ENCODE peak calls at places on chromosomes 4 and X, in five cellular contexts. L is T-helper 1 cell, O is HCEC 1CT, U is H4, I is colonic mucosa. H is an unnamed sample.

GRCh38 chrX:48940404-48940955 is 16.9 kb downstream of the OTUD5 start:
- DNase-seq in U (no peak), O (no peak), L (no peak), I (no peak), H (no peak)

GRCh38 chrX:23659339-23659738 is 8.0 kb upstream of the PRDX4 start:
- DNase-seq in L (no peak), O (no peak), I (no peak), U (no peak), H (no peak)

GRCh38 chr4:125728568-125728967 is 413.8 kb downstream of the FAT4 start:
- DNase-seq in I (no peak), O (peak; percentile 90), L (no peak), U (peak; percentile 81), H (no peak)

GRCh38 chr4:152106781-152107321 is 346.0 kb upstream of the GATB start:
- DNase-seq in I (no peak), L (no peak), O (peak; percentile 23), U (no peak), H (no peak)

GRCh38 chr4:170111100-170111499 is 21.3 kb upstream of the AADAT start:
- DNase-seq in L (no peak), O (no peak), U (no peak), I (no peak), H (no peak)

GRCh38 chrX:4110964-4111363 is 397.5 kb upstream of the PRKX start:
- DNase-seq in L (no peak), O (no peak), I (no peak), U (peak; percentile 3), H (no peak)

GRCh38 chr4:181939199-181939945 is 303.8 kb upstream of the TENM3 start:
- DNase-seq in U (no peak), I (no peak), O (no peak), L (no peak), H (no peak)

GRCh38 chr4:165381821-165382373 is 3.1 kb downstream of the CPE start:
- DNase-seq in U (no peak), L (no peak), O (no peak), I (no peak), H (no peak)

GRCh38 chrX:106039920-106040319 is 1.4 kb upstream of the SERPINA7 start:
- DNase-seq in I (peak; percentile 19), U (peak; percentile 14), L (no peak), O (no peak), H (peak; percentile 52)

GRCh38 chr4:105624530-105624929 is 72.1 kb downstream of the ARHGEF38 start:
- DNase-seq in L (no peak), I (peak; percentile 27), U (peak; percentile 53), O (peak; percentile 63), H (no peak)

GRCh38 chr4:142222127-142222526 is 585.7 kb downstream of the IL15 start:
- DNase-seq in L (no peak), O (no peak), I (no peak), U (no peak), H (no peak)

GRCh38 chr4:163901305-163901704 is 406.8 kb downstream of the TMA16 start:
- DNase-seq in I (no peak), L (no peak), U (no peak), O (no peak), H (no peak)

GRCh38 chr4:183405371-183405770 is 39.1 kb upstream of the CDKN2AIP start:
- DNase-seq in I (no peak), L (no peak), U (no peak), O (no peak), H (no peak)

GRCh38 chrX:148412006-148412405 is 88.4 kb upstream of the AFF2 start:
- DNase-seq in L (no peak), I (no peak), U (no peak), O (no peak), H (no peak)

GRCh38 chr4:107774681-107775080 is 50.1 kb upstream of the SGMS2 start:
- DNase-seq in U (no peak), L (no peak), I (no peak), O (no peak), H (no peak)

GRCh38 chr4:182015893-182016292 is 227.3 kb upstream of the TENM3 start:
- DNase-seq in U (peak; percentile 13), L (no peak), I (no peak), O (no peak), H (no peak)

GRCh38 chr4:8792491-8792890 is 79.1 kb downstream of the HMX1 start:
- DNase-seq in I (no peak), L (no peak), O (no peak), U (no peak), H (no peak)

GRCh38 chr4:23171971-23172370 is 479.2 kb downstream of the GBA3 start:
- DNase-seq in L (no peak), U (peak; percentile 24), I (no peak), O (no peak), H (no peak)

GRCh38 chr4:158068063-158068462 is 104.8 kb downstream of the GASK1B start:
- DNase-seq in L (no peak), U (no peak), I (no peak), O (no peak), H (no peak)

GRCh38 chrX:9677098-9677739 is 88.4 kb downstream of the GPR143 start:
- DNase-seq in L (no peak), O (no peak), I (peak; percentile 70), U (no peak), H (no peak)

GRCh38 chrX:73851014-73852009 is 288.3 kb downstream of the CHIC1 start:
- DNase-seq in I (peak; percentile 88), U (no peak), L (no peak), O (no peak), H (peak; percentile 33)

GRCh38 chrX:108018659-108019381 is 26.0 kb upstream of the VSIG1 start:
- DNase-seq in O (no peak), L (peak; percentile 31), U (no peak), I (no peak), H (no peak)

GRCh38 chr4:39120418-39120817 is 58.4 kb downstream of the KLHL5 start:
- DNase-seq in I (no peak), O (no peak), L (no peak), U (no peak), H (no peak)

GRCh38 chrX:96182366-96182765 is 502.3 kb upstream of the DIAPH2 start:
- DNase-seq in U (peak; percentile 61), O (peak; percentile 1), L (no peak), I (peak; percentile 19), H (peak; percentile 13)

GRCh38 chrX:114930227-114930626 is 87.2 kb downstream of the IL13RA2 start:
- DNase-seq in I (no peak), L (no peak), U (no peak), O (no peak), H (no peak)

GRCh38 chr4:138893991-138894390 is 121.6 kb upstream of the NOCT start:
- DNase-seq in U (no peak), L (no peak), O (no peak), I (no peak), H (no peak)

GRCh38 chrX:10103023-10103422 is 53.8 kb upstream of the CLCN4 start:
- DNase-seq in I (no peak), U (no peak), L (no peak), O (no peak), H (no peak)

GRCh38 chr4:155179216-155179615 is 29.2 kb upstream of the NPY2R start:
- DNase-seq in U (peak; percentile 65), L (no peak), O (peak; percentile 71), I (no peak), H (no peak)

GRCh38 chr4:107248571-107248970 is 212.5 kb upstream of the DKK2 start:
- DNase-seq in O (no peak), L (no peak), I (no peak), U (no peak), H (no peak)

GRCh38 chr4:70980196-70980595 is 13.3 kb upstream of the DCK start:
- DNase-seq in L (no peak), U (no peak), O (no peak), I (no peak), H (no peak)

GRCh38 chr4:142567199-142567598 is 278.9 kb downstream of the INPP4B start:
- DNase-seq in I (no peak), U (no peak), L (peak; percentile 43), O (no peak), H (peak; percentile 19)

GRCh38 chrX:40998123-40998522 is 87.1 kb upstream of the USP9X start:
- DNase-seq in L (no peak), I (no peak), U (no peak), O (no peak), H (no peak)

GRCh38 chrX:79325263-79325958 is 41.7 kb downstream of the ITM2A start:
- DNase-seq in U (peak; percentile 6), L (peak; percentile 13), I (no peak), O (no peak), H (no peak)

GRCh38 chrX:143633530-143634372 is 2.1 kb downstream of the SLITRK4 start:
- DNase-seq in I (no peak), L (no peak), U (no peak), O (no peak), H (no peak)

GRCh38 chrX:10164879-10165278 is 8.1 kb downstream of the CLCN4 start:
- DNase-seq in U (no peak), O (no peak), L (no peak), I (no peak), H (no peak)

GRCh38 chrX:66544181-66544580 is 94.7 kb downstream of the EDA2R start:
- DNase-seq in U (no peak), O (no peak), I (no peak), L (no peak), H (no peak)

GRCh38 chrX:29468911-29469494 is 746.4 kb upstream of the MAGEB2 start:
- DNase-seq in U (no peak), L (no peak), O (no peak), I (no peak), H (no peak)

GRCh38 chrX:39158801-39159657 is 357.8 kb downstream of the MID1IP1 start:
- DNase-seq in I (no peak), L (no peak), O (peak; percentile 2), U (peak; percentile 91), H (no peak)

GRCh38 chrX:41471786-41472185 is 24.6 kb downstream of the NYX start:
- DNase-seq in L (no peak), U (no peak), O (no peak), I (no peak), H (no peak)

H was measured in HEK293T.